ENCODE peak calls at places on chromosome 16, in seven cellular contexts. Y is neuronal stem cell, Z is IMR-90, E is mesendoderm, J is H1, B is mesenchymal stem cell, W is trophoblast cell. Q is an unnamed sample. For H3K4me1, the result is how much of the 10 kb centered on the place peaks cover.

GRCh38 chr16:53156516-53156915 is 101.7 kb downstream of the CHD9 start:
- DNase-seq in Y (no peak), Z (peak), E (no peak), J (no peak), B (no peak), W (no peak), Q (no peak)

GRCh38 chr16:5490499-5490898 is 392.9 kb upstream of the EEF2KMT start:
- DNase-seq in Y (peak), Z (no peak), E (peak), J (no peak), B (no peak), W (peak), Q (peak)

GRCh38 chr16:83898463-83899271 is at the start of gene MLYCD:
- DNase-seq in Y (peak), Z (peak), E (peak), J (peak), B (peak), W (peak), Q (peak)

GRCh38 chr16:65621640-65622039 is 499.8 kb upstream of the CDH11 start:
- DNase-seq in Y (no peak), Z (no peak), E (no peak), J (no peak), B (no peak), W (no peak), Q (no peak)

GRCh38 chr16:89720859-89721643 is at the start of the genes VPS9D1 and ZNF276:
- DNase-seq in Y (peak), Z (peak), E (peak), J (no peak), B (peak), W (peak), Q (peak)

GRCh38 chr16:30365200-30365599 is 5.1 kb downstream of the TBC1D10B start:
- DNase-seq in Y (no peak), Z (no peak), E (no peak), J (no peak), B (no peak), W (no peak), Q (no peak)

GRCh38 chr16:82152192-82152591 is 17.8 kb downstream of the MPHOSPH6 start:
- DNase-seq in Y (no peak), Z (peak), E (peak), J (no peak), B (no peak), W (no peak), Q (no peak)

GRCh38 chr16:79355600-79356358 is 244.8 kb downstream of the MAF start:
- DNase-seq in Y (no peak), Z (no peak), E (no peak), J (no peak), B (no peak), W (no peak), Q (no peak)

GRCh38 chr16:71900336-71900735 is 5.0 kb downstream of the IST1 start:
- DNase-seq in Y (no peak), Z (no peak), E (no peak), J (no peak), B (peak), W (peak), Q (no peak)

GRCh38 chr16:70685061-70685937 is 554 bp downstream of the MTSS2 start:
- DNase-seq in Y (no peak), Z (no peak), E (peak), J (no peak), B (peak), W (no peak), Q (no peak)

GRCh38 chr16:10880609-10881452 is 3.8 kb downstream of the CIITA start:
- DNase-seq in Y (no peak), Z (no peak), E (no peak), J (no peak), B (no peak), W (no peak), Q (no peak)

GRCh38 chr16:31472559-31473203 is 729 bp downstream of the TGFB1I1 start:
- DNase-seq in Y (no peak), Z (peak), E (peak), J (no peak), B (peak), W (peak), Q (peak)

GRCh38 chr16:11136600-11136999 is 119.4 kb downstream of the SOCS1 start:
- DNase-seq in Y (no peak), Z (no peak), E (no peak), J (no peak), B (peak), W (no peak), Q (peak)

GRCh38 chr16:70747703-70748631 is 53.0 kb downstream of the VAC14 start:
- DNase-seq in Y (no peak), Z (peak), E (peak), J (no peak), B (peak), W (peak), Q (no peak)

GRCh38 chr16:69384974-69385373 is 833 bp downstream of the TERF2 start:
- DNase-seq in Y (no peak), Z (no peak), E (no peak), J (no peak), B (no peak), W (no peak), Q (no peak)
- H3K4me1 ChIP-seq in Y (under half), Z (under half), E (under half), J (under half), B (under half), W (under half), Q (under half)

DNA sequence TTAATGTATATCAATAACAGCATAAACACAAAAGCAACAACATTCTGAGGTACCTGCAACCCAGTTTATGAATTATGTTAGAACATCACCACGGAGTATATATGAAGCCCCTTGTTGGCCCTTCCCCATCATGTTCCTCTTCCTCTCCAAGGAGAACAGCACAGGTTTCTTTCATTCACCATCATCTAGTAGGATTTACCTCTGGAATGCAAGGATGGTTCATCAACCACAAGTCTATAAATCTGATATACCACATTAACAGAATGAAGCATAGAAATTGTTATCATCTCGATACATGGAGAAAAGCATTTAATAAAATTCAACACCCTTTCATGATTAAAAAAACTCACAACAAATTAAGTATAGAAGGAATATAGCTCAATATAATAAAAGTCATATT is 6.2 kb upstream of the PRSS54 start:
- DNase-seq in Y (no peak), Z (no peak), E (no peak), J (no peak), B (no peak), W (no peak), Q (no peak)
- H4K8ac ChIP-seq in Y (no peak), Z (no peak), E (no peak), J (no peak), B (no peak), W (no peak), Q (no peak)

GRCh38 chr16:27314986-27315332 is 1.2 kb downstream of the IL4R start:
- DNase-seq in Y (no peak), Z (no peak), E (no peak), J (no peak), B (no peak), W (no peak), Q (no peak)

GRCh38 chr16:27315333-27316037 is 1.7 kb downstream of the IL4R start:
- DNase-seq in Y (no peak), Z (peak), E (peak), J (no peak), B (peak), W (peak), Q (peak)

GRCh38 chr16:27313422-27314160 is at the start of gene IL4R:
- DNase-seq in Y (peak), Z (peak), E (peak), J (no peak), B (peak), W (peak), Q (peak)

GRCh38 chr16:27312580-27313421 is 973 bp upstream of the IL4R start:
- DNase-seq in Y (no peak), Z (no peak), E (no peak), J (no peak), B (no peak), W (no peak), Q (no peak)

GRCh38 chr16:27314161-27314723 is 468 bp downstream of the IL4R start:
- DNase-seq in Y (no peak), Z (peak), E (peak), J (no peak), B (peak), W (peak), Q (no peak)
- H3K9ac ChIP-seq in Y (peak), Z (peak), E (peak), J (peak), B (peak), W (peak), Q (peak)

GRCh38 chr16:87093804-87094203 is 223.4 kb downstream of the C16orf95 start:
- DNase-seq in Y (no peak), Z (no peak), E (no peak), J (no peak), B (no peak), W (no peak), Q (no peak)

GRCh38 chr16:87099001-87099740 is 218.0 kb downstream of the C16orf95 start:
- DNase-seq in Y (peak), Z (no peak), E (no peak), J (no peak), B (no peak), W (no peak), Q (no peak)

GRCh38 chr16:87098361-87098760 is 218.8 kb downstream of the C16orf95 start:
- DNase-seq in Y (no peak), Z (no peak), E (no peak), J (no peak), B (no peak), W (no peak), Q (no peak)

GRCh38 chr16:87094246-87094865 is 222.8 kb downstream of the C16orf95 start:
- DNase-seq in Y (no peak), Z (no peak), E (no peak), J (no peak), B (no peak), W (no peak), Q (no peak)

GRCh38 chr16:87096746-87097145 is 220.4 kb downstream of the C16orf95 start:
- DNase-seq in Y (no peak), Z (no peak), E (no peak), J (no peak), B (no peak), W (no peak), Q (no peak)
- H3K4me1 ChIP-seq in Y (under half), Z (under half), E (under half), J (under half), B (under half), W (under half), Q (under half)

GRCh38 chr16:3638916-3639644 is 15.4 kb upstream of the DNASE1 start:
- DNase-seq in Y (no peak), Z (no peak), E (no peak), J (no peak), B (no peak), W (no peak), Q (peak)

GRCh38 chr16:3640207-3640606 is 14.3 kb upstream of the DNASE1 start:
- DNase-seq in Y (no peak), Z (no peak), E (no peak), J (no peak), B (no peak), W (peak), Q (no peak)

GRCh38 chr16:3640632-3641501 is 13.6 kb upstream of the DNASE1 start:
- DNase-seq in Y (no peak), Z (no peak), E (no peak), J (no peak), B (no peak), W (peak), Q (no peak)

GRCh38 chr16:3641801-3642396 is 12.6 kb upstream of the DNASE1 start:
- DNase-seq in Y (no peak), Z (no peak), E (no peak), J (no peak), B (no peak), W (no peak), Q (no peak)

GRCh38 chr16:3637371-3637923 is 17.0 kb upstream of the DNASE1 start:
- DNase-seq in Y (no peak), Z (peak), E (peak), J (no peak), B (peak), W (peak), Q (no peak)
- H4K8ac ChIP-seq in Y (no peak), Z (peak), E (peak), J (no peak), B (peak), W (peak), Q (no peak)

GRCh38 chr16:67483731-67484525 is 581 bp upstream of the AGRP start:
- DNase-seq in Y (no peak), Z (peak), E (no peak), J (no peak), B (no peak), W (no peak), Q (no peak)

GRCh38 chr16:67489401-67490083 is 6.2 kb upstream of the AGRP start:
- DNase-seq in Y (no peak), Z (no peak), E (peak), J (no peak), B (peak), W (no peak), Q (no peak)

GRCh38 chr16:67483150-67483549 is at the start of gene AGRP:
- DNase-seq in Y (no peak), Z (no peak), E (no peak), J (no peak), B (no peak), W (no peak), Q (no peak)

GRCh38 chr16:67490330-67491096 is 7.2 kb upstream of the AGRP start:
- DNase-seq in Y (no peak), Z (peak), E (no peak), J (no peak), B (no peak), W (peak), Q (no peak)

DNA sequence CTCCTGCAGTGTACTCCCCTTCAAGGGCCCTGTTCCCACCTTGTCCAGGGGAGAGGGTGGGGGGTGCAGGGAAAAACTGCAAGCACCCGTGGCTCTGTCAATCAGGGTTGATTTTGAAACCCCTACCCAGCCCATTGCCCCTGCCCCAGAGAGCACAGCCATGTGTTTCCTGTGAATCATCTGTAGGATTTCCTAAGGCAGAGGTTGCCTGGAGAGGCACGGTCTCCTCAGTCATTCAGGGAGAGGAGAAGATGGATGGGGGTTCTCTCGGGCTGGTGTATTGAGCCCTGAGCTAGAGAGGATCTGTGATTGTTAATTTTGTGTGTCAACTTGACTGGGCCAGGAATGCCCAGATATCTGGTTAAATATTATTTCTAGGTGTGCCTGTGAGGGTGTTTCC is 3.5 kb upstream of the AGRP start:
- DNase-seq in Y (no peak), Z (no peak), E (no peak), J (no peak), B (peak), W (no peak), Q (no peak)
- H3K9ac ChIP-seq in Y (no peak), Z (no peak), E (no peak), J (no peak), B (peak), W (no peak), Q (no peak)

DNA sequence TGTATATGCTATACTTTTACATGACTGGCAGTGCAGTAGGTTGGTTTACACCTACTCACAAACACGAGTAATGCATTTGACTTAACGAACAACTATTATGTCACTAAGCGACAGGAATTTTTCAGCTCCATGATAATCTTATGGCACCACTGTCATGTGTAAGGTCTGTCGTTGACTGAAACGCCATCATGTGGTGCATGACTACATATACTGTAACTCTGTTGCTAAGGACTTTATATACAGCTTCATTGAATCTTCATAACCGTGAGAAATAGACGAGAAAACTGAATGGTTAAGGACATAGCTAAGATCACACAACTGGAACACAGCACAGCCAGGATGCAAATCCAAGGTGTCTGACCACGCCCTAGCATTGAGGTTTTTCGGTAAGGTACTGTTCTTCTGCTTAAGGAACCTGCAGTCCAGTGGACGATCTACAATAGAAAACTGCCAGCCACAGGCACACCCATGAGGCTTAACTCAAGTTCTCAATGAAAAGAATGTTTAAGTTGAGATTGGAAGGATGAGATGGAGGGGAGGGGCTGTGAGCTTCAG is 3.3 kb downstream of the CFAP20 start:
- DNase-seq in Y (no peak), Z (no peak), E (peak), J (no peak), B (peak), W (peak), Q (no peak)
- H3K4me1 ChIP-seq in Y (under half), Z (under half), E (under half), J (under half), B (under half), W (under half), Q (under half)

GRCh38 chr16:56639045-56639444 is 579 bp downstream of the MT1A start:
- DNase-seq in Y (no peak), Z (no peak), E (no peak), J (no peak), B (no peak), W (no peak), Q (no peak)
- H4K8ac ChIP-seq in Y (no peak), Z (no peak), E (no peak), J (no peak), B (no peak), W (no peak), Q (no peak)

GRCh38 chr16:88700322-88700635 is 5.9 kb downstream of the RNF166 start:
- DNase-seq in Y (no peak), Z (no peak), E (no peak), J (no peak), B (no peak), W (no peak), Q (no peak)
- H3K9ac ChIP-seq in Y (peak), Z (no peak), E (no peak), J (no peak), B (no peak), W (no peak), Q (no peak)

GRCh38 chr16:2964416-2965223 is 545 bp downstream of the KREMEN2 start:
- DNase-seq in Y (peak), Z (no peak), E (peak), J (no peak), B (no peak), W (peak), Q (peak)
- H3K4me1 ChIP-seq in Y (under half), Z (under half), E (under half), J (under half), B (under half), W (under half), Q (under half)